ENCODE peak calls at places on chromosomes 12 and 14, in seven cellular contexts. J is NCI-H1105 treated with DMSO at 0.1 percent for 48 hours, Q is AG08396, T is adrenal gland, L is GM12864, N is GM06990, X is epithelial cell of esophagus. C is an unnamed sample.

GRCh38 chr14:100584056-100585031 is 2.9 kb downstream of the BEGAIN start:
- DNase-seq in X (no peak), T (no peak), Q (no peak), L (no peak), N (no peak), J (no peak), C (no peak)

GRCh38 chr14:68208726-68209125 is 389.1 kb downstream of the RAD51B start:
- DNase-seq in J (no peak), T (no peak), L (no peak), Q (no peak), X (no peak), N (no peak), C (no peak)

GRCh38 chr12:92324849-92325500 is 179.3 kb upstream of the BTG1 start:
- DNase-seq in L (no peak), J (no peak), N (no peak), T (no peak), Q (no peak), X (no peak), C (no peak)

GRCh38 chr12:124752437-124753229 is 111.0 kb downstream of the SCARB1 start:
- DNase-seq in L (no peak), X (peak), J (no peak), Q (peak), N (no peak), T (no peak), C (no peak)

GRCh38 chr14:49774111-49774510 is 6.2 kb downstream of the KLHDC2 start:
- DNase-seq in X (no peak), L (no peak), T (no peak), J (no peak), N (no peak), Q (peak), C (no peak)

GRCh38 chr14:54493293-54493692 is 4.5 kb upstream of the GMFB start:
- DNase-seq in L (no peak), N (no peak), T (peak), Q (no peak), X (no peak), J (no peak), C (no peak)

GRCh38 chr12:6230321-6231110 is 30.3 kb downstream of the CD9 start:
- DNase-seq in L (peak), X (peak), J (no peak), T (peak), N (no peak), Q (no peak), C (peak)

GRCh38 chr12:72511906-72512305 is 239.7 kb downstream of the TRHDE start:
- DNase-seq in N (no peak), Q (peak), L (no peak), T (no peak), J (no peak), X (peak), C (no peak)

GRCh38 chr14:65637780-65638179 is 225.2 kb downstream of the FUT8 start:
- DNase-seq in J (no peak), N (peak), T (no peak), X (peak), Q (no peak), L (peak), C (peak)

GRCh38 chr14:74018029-74018703 is 922 bp downstream of the ENTPD5 start:
- DNase-seq in J (no peak), N (peak), Q (peak), T (no peak), L (no peak), X (peak), C (no peak)

GRCh38 chr12:49868952-49869815 is 26.3 kb upstream of the BCDIN3D start:
- DNase-seq in T (peak), N (no peak), X (no peak), L (no peak), Q (peak), J (peak), C (no peak)

GRCh38 chr14:93240678-93241000 is 33.6 kb downstream of the UBR7 start:
- DNase-seq in Q (no peak), T (no peak), L (no peak), J (no peak), X (no peak), N (no peak), C (no peak)

GRCh38 chr14:67934087-67934486 is 114.5 kb downstream of the RAD51B start:
- DNase-seq in X (peak), T (peak), N (no peak), J (peak), L (peak), Q (peak), C (peak)

GRCh38 chr14:76349993-76350392 is 25.9 kb upstream of the ESRRB start:
- DNase-seq in Q (no peak), N (no peak), L (no peak), X (no peak), T (no peak), J (no peak), C (no peak)

GRCh38 chr12:4915752-4916151 is 6.0 kb downstream of the KCNA1 start:
- DNase-seq in J (no peak), X (no peak), L (no peak), T (no peak), N (no peak), Q (no peak), C (no peak)

GRCh38 chr12:12880537-12880936 is 10.8 kb upstream of the GPRC5A start:
- DNase-seq in L (no peak), X (no peak), T (no peak), J (no peak), N (no peak), Q (no peak), C (peak)

GRCh38 chr14:24411468-24412454 is 13.0 kb downstream of the NYNRIN start:
- DNase-seq in J (peak), N (no peak), X (peak), L (no peak), Q (peak), T (no peak), C (no peak)

GRCh38 chr14:69648480-69649414 is 37.4 kb downstream of the SUSD6 start:
- DNase-seq in N (peak), Q (peak), J (no peak), X (peak), T (no peak), L (no peak), C (no peak)

GRCh38 chr14:101289230-101289690 is 272.0 kb upstream of the DIO3 start:
- DNase-seq in J (no peak), L (no peak), N (no peak), X (no peak), Q (no peak), T (no peak), C (no peak)

GRCh38 chr14:59920378-59920683 is 387 bp downstream of the LRRC9 start:
- DNase-seq in T (no peak), N (no peak), Q (no peak), X (no peak), L (no peak), J (no peak), C (no peak)

GRCh38 chr12:121011820-121012219 is 4.5 kb downstream of the C12orf43 start:
- DNase-seq in X (no peak), J (no peak), L (no peak), T (no peak), N (no peak), Q (no peak), C (no peak)

GRCh38 chr12:92019491-92020277 is 126.0 kb downstream of the BTG1 start:
- DNase-seq in L (no peak), J (no peak), X (no peak), T (no peak), N (no peak), Q (no peak), C (no peak)

GRCh38 chr12:67241482-67241881 is 27.7 kb upstream of the CAND1 start:
- DNase-seq in L (no peak), X (peak), N (no peak), T (no peak), J (no peak), Q (no peak), C (no peak)

GRCh38 chr14:21882226-21882625 is 208.6 kb upstream of the OR4E1 start:
- DNase-seq in N (no peak), L (no peak), T (no peak), X (peak), J (no peak), Q (no peak), C (no peak)

GRCh38 chr14:39614292-39614923 is 182.2 kb upstream of the FBXO33 start:
- DNase-seq in T (no peak), Q (no peak), N (no peak), L (no peak), J (no peak), X (no peak), C (no peak)

GRCh38 chr14:80930836-80931389 is 10.6 kb downstream of the CEP128 start:
- DNase-seq in Q (peak), T (no peak), N (peak), L (peak), J (no peak), X (peak), C (peak)

GRCh38 chr12:93419388-93420034 is 22.2 kb downstream of the UBE2N start:
- DNase-seq in L (no peak), Q (no peak), T (no peak), N (peak), X (peak), J (peak), C (peak)

GRCh38 chr12:109753959-109754358 is 40.3 kb downstream of the FAM222A start:
- DNase-seq in X (no peak), Q (no peak), L (no peak), J (no peak), T (no peak), N (no peak), C (no peak)

GRCh38 chr12:110316861-110317260 is 35.8 kb downstream of the ATP2A2 start:
- DNase-seq in X (peak), N (peak), J (no peak), T (no peak), Q (no peak), L (no peak), C (peak)

GRCh38 chr12:50387972-50388478 is 8.4 kb downstream of the FAM186A start:
- DNase-seq in X (no peak), N (no peak), T (no peak), Q (no peak), J (no peak), L (no peak), C (no peak)

GRCh38 chr14:105748204-105748578 is 221.8 kb downstream of the TMEM121 start:
- DNase-seq in X (no peak), Q (peak), L (no peak), J (no peak), T (no peak), N (no peak), C (no peak)

GRCh38 chr14:21202463-21203358 is 46.8 kb upstream of the OR5AU1 start:
- DNase-seq in Q (no peak), N (no peak), T (no peak), X (no peak), L (no peak), J (no peak), C (no peak)

GRCh38 chr12:53725824-53726223 is 1.4 kb downstream of the CALCOCO1 start:
- DNase-seq in X (peak), J (no peak), L (no peak), Q (peak), T (no peak), N (no peak), C (no peak)

GRCh38 chr12:16228067-16228466 is 49.4 kb downstream of the SLC15A5 start:
- DNase-seq in J (no peak), Q (no peak), X (no peak), N (no peak), L (no peak), T (no peak), C (no peak)

GRCh38 chr14:83300454-83301064 is 1766.9 kb upstream of the SEL1L start:
- DNase-seq in L (no peak), T (no peak), J (peak), X (peak), Q (peak), N (no peak), C (no peak)

GRCh38 chr12:96233168-96233567 is 39.0 kb downstream of the ELK3 start:
- DNase-seq in T (no peak), X (no peak), N (no peak), Q (no peak), J (no peak), L (no peak), C (no peak)

GRCh38 chr12:112303004-112303403 is 79.2 kb downstream of the HECTD4 start:
- DNase-seq in X (peak), T (no peak), Q (peak), J (no peak), N (peak), L (peak), C (peak)

GRCh38 chr14:96803958-96804357 is 6.8 kb downstream of the VRK1 start:
- DNase-seq in X (no peak), N (no peak), J (no peak), L (no peak), T (no peak), Q (no peak), C (no peak)

GRCh38 chr12:124397807-124398577 is 103.1 kb downstream of the RFLNA start:
- DNase-seq in N (no peak), Q (no peak), X (peak), J (no peak), T (peak), L (no peak), C (no peak)

C was measured in CD4-positive, CD25-positive, alpha-beta regulatory T cell.